ENCODE peak calls at places on chromosomes 2 and 18, in nine cellular contexts. O is endothelial cell; W is effector CD4-positive, alpha-beta T cell; S is cardiac fibroblast; K is AG08396; E is WTC11; P is ELR; Y is T follicular helper cell; H is Caki2. L is an unnamed sample.

GRCh38 chr2:74668087-74668486 is 14.0 kb downstream of the SEMA4F start:
- DNase-seq in O (no peak), W (no peak), S (no peak), K (no peak), E (no peak), P (no peak), Y (no peak), H (no peak), L (no peak)

GRCh38 chr18:14086459-14087231 is 45.6 kb downstream of the ZNF519 start:
- DNase-seq in O (peak), W (no peak), S (peak), K (peak), E (peak), P (peak), Y (no peak), H (peak), L (no peak)

GRCh38 chr2:86072271-86072858 is 33.3 kb downstream of the POLR1A start:
- DNase-seq in O (no peak), W (no peak), S (peak), K (no peak), E (no peak), P (no peak), Y (no peak), H (peak), L (no peak)

GRCh38 chr2:64799592-64800252 is 146.0 kb upstream of the SERTAD2 start:
- DNase-seq in O (no peak), W (no peak), S (no peak), K (no peak), E (no peak), P (peak), Y (no peak), H (peak), L (no peak)

GRCh38 chr2:74548919-74549684 is 4.6 kb downstream of the LOXL3 start:
- DNase-seq in O (peak), W (no peak), S (peak), K (peak), E (peak), P (peak), Y (no peak), H (peak), L (no peak)

GRCh38 chr2:31380243-31380642 is 34.3 kb downstream of the XDH start:
- DNase-seq in O (no peak), W (no peak), S (no peak), K (no peak), E (no peak), P (no peak), Y (no peak), H (no peak), L (no peak)

GRCh38 chr2:234425923-234426603 is 70.8 kb downstream of the ARL4C start:
- DNase-seq in O (no peak), W (peak), S (no peak), K (no peak), E (no peak), P (no peak), Y (peak), H (no peak), L (no peak)

GRCh38 chr2:192729369-192729768 is 534.6 kb upstream of the TMEFF2 start:
- DNase-seq in O (no peak), W (no peak), S (no peak), K (no peak), E (no peak), P (no peak), Y (no peak), H (no peak), L (no peak)

GRCh38 chr2:71336802-71337201 is 5.2 kb downstream of the ZNF638 start:
- DNase-seq in O (no peak), W (no peak), S (peak), K (peak), E (no peak), P (peak), Y (no peak), H (no peak), L (no peak)

GRCh38 chr18:63823516-63824219 is 48.5 kb downstream of the SERPINB7 start:
- DNase-seq in O (no peak), W (no peak), S (peak), K (no peak), E (peak), P (peak), Y (no peak), H (no peak), L (no peak)

GRCh38 chr2:12263730-12264129 is 453.0 kb upstream of the TRIB2 start:
- DNase-seq in O (no peak), W (no peak), S (no peak), K (no peak), E (no peak), P (no peak), Y (no peak), H (no peak), L (no peak)

GRCh38 chr2:207847098-207847806 is 77.5 kb upstream of the FZD5 start:
- DNase-seq in O (no peak), W (no peak), S (no peak), K (no peak), E (no peak), P (no peak), Y (no peak), H (no peak), L (no peak)

GRCh38 chr2:23824777-23825212 is 102.1 kb downstream of the ATAD2B start:
- DNase-seq in O (peak), W (peak), S (peak), K (peak), E (no peak), P (peak), Y (peak), H (peak), L (peak)

GRCh38 chr2:16621348-16621747 is 44.3 kb downstream of the CYRIA start:
- DNase-seq in O (no peak), W (no peak), S (no peak), K (peak), E (no peak), P (no peak), Y (no peak), H (no peak), L (no peak)

GRCh38 chr2:128309341-128310093 is 9.2 kb downstream of the HS6ST1 start:
- DNase-seq in O (no peak), W (no peak), S (no peak), K (no peak), E (no peak), P (no peak), Y (no peak), H (peak), L (no peak)

GRCh38 chr2:159614534-159615186 is 1.7 kb downstream of the BAZ2B start:
- DNase-seq in O (no peak), W (no peak), S (no peak), K (peak), E (no peak), P (no peak), Y (no peak), H (peak), L (no peak)

GRCh38 chr2:16050261-16051045 is 110.1 kb downstream of the MYCN start:
- DNase-seq in O (no peak), W (no peak), S (no peak), K (no peak), E (no peak), P (no peak), Y (no peak), H (no peak), L (no peak)

GRCh38 chr18:54960197-54960596 is 936 bp upstream of the CCDC68 start:
- DNase-seq in O (no peak), W (no peak), S (no peak), K (no peak), E (no peak), P (no peak), Y (no peak), H (no peak), L (no peak)

L was measured in HFF-Myc.